ENCODE peak calls at places on chromosomes 11 and 22, in six cellular contexts. U is nephron progenitor cell; T is stimulated activated effector memory CD8-positive, alpha-beta T cell treated with anti-CD3 and anti-CD28 coated beads, Interleukin-12 subunit alpha, Interleukin-12 subunit beta, amount 100 ng/mL, for 72 hours; J is choroid plexus epithelial cell; H is posterior cingulate gyrus; R is fibroblast of lung. N is an unnamed sample.
A peak's percentile ranks its signal among the peaks of the same experiment; 100 is the strongest.

GRCh38 chr11:114738954-114739353 is 60.6 kb downstream of the NXPE2 start:
- DNase-seq in H (no peak), R (peak; percentile 39), U (peak; percentile 49), T (peak; percentile 56), J (peak; percentile 75), N (no peak)

GRCh38 chr11:66068923-66069714 is 953 bp upstream of the PACS1 start:
- DNase-seq in H (peak; percentile 34), J (peak; percentile 61), R (peak; percentile 64), U (no peak), T (peak; percentile 74), N (peak; percentile 40)

GRCh38 chr11:8183136-8183535 is 14.3 kb upstream of the RIC3 start:
- DNase-seq in H (no peak), T (no peak), J (peak; percentile 8), U (no peak), R (no peak), N (no peak)

GRCh38 chr11:111305403-111305802 is 7.1 kb downstream of the POU2AF3 start:
- DNase-seq in R (no peak), H (no peak), T (no peak), J (no peak), U (no peak), N (no peak)

GRCh38 chr22:17552737-17553136 is 10.6 kb upstream of the SLC25A18 start:
- DNase-seq in R (no peak), U (no peak), T (no peak), H (no peak), J (no peak), N (no peak)

GRCh38 chr11:57290288-57290687 is 34.5 kb downstream of the TNKS1BP1 start:
- DNase-seq in U (no peak), R (peak; percentile 83), H (no peak), J (peak; percentile 80), T (no peak), N (no peak)

GRCh38 chr11:86588566-86589090 is 83.8 kb downstream of the ME3 start:
- DNase-seq in H (no peak), U (peak; percentile 10), T (no peak), J (no peak), R (peak; percentile 49), N (no peak)

GRCh38 chr11:107293677-107294344 is 163.8 kb downstream of the CWF19L2 start:
- DNase-seq in T (no peak), H (no peak), R (peak; percentile 37), U (peak; percentile 8), J (no peak), N (no peak)

GRCh38 chr11:115505165-115505564 is 950 bp upstream of the CADM1 start:
- DNase-seq in H (no peak), U (peak; percentile 15), R (no peak), J (no peak), T (no peak), N (no peak)

GRCh38 chr11:68390315-68390714 is 70.2 kb upstream of the PPP6R3 start:
- DNase-seq in T (no peak), J (no peak), H (no peak), R (no peak), U (no peak), N (no peak)

GRCh38 chr11:117269856-117270255 is 21.3 kb upstream of the BACE1-AS start:
- DNase-seq in T (no peak), R (no peak), J (no peak), U (no peak), H (no peak), N (no peak)

GRCh38 chr22:35742342-35743100 is 24.8 kb downstream of the APOL5 start:
- DNase-seq in J (peak; percentile 82), R (peak; percentile 89), U (no peak), H (no peak), T (no peak), N (no peak)

GRCh38 chr11:102191832-102192231 is 81.6 kb downstream of the YAP1 start:
- DNase-seq in U (no peak), J (no peak), T (no peak), H (no peak), R (no peak), N (no peak)

GRCh38 chr22:31882971-31883370 is 61.4 kb upstream of the YWHAH start:
- DNase-seq in H (no peak), U (no peak), R (no peak), T (no peak), J (no peak), N (no peak)

GRCh38 chr22:43173566-43173965 is 13.4 kb downstream of the TTLL12 start:
- DNase-seq in T (no peak), J (no peak), R (no peak), H (no peak), U (no peak), N (no peak)

GRCh38 chr11:75241036-75241905 is 697 bp downstream of the TPBGL start:
- DNase-seq in H (peak; percentile 73), T (peak; percentile 86), R (peak; percentile 74), U (peak; percentile 95), J (peak; percentile 88), N (peak; percentile 54)

GRCh38 chr11:115052601-115053000 is 374.3 kb downstream of the NXPE2 start:
- DNase-seq in H (no peak), R (no peak), J (no peak), T (no peak), U (no peak), N (no peak)

GRCh38 chr11:86151188-86152005 is 82.5 kb upstream of the PICALM start:
- DNase-seq in U (peak; percentile 5), J (peak; percentile 26), R (peak; percentile 78), T (no peak), H (peak; percentile 36), N (no peak)

GRCh38 chr11:32422545-32422944 is 12.8 kb downstream of the WT1 start:
- DNase-seq in R (no peak), H (no peak), J (no peak), U (no peak), T (no peak), N (no peak)

GRCh38 chr11:8810331-8811301 is 100.4 kb upstream of the AKIP1 start:
- DNase-seq in J (peak; percentile 93), T (no peak), R (peak; percentile 86), U (peak; percentile 81), H (peak; percentile 81), N (peak; percentile 71)

N was measured in AG09319.